ENCODE peak calls at places on chromosome 11, in eight cellular contexts. H is progenitor cell of endocrine pancreas; X is fibroblast of mammary gland; S is LoVo; Y is mesendoderm; U is globus pallidus; D is stimulated activated naive CD8-positive, alpha-beta T cell treated with anti-CD3 and anti-CD28 coated beads, Interleukin-15, amount 100 ng/mL, for 72 hours; Z is left lung. O is an unnamed sample.

GRCh38 chr11:64713031-64713780 is 9.8 kb downstream of the NRXN2 start:
- DNase-seq in U (no peak), Y (peak; percentile 30), X (peak; percentile 21), D (no peak), H (peak; percentile 48), Z (no peak), S (no peak), O (peak; percentile 31)

GRCh38 chr11:17593466-17594245 is 46.6 kb downstream of the OTOG start:
- DNase-seq in Z (peak; percentile 17), U (no peak), D (no peak), H (no peak), S (no peak), X (no peak), Y (no peak), O (no peak)

GRCh38 chr11:122717264-122717867 is 61.8 kb downstream of the UBASH3B start:
- DNase-seq in Y (no peak), U (no peak), S (no peak), D (peak; percentile 70), Z (peak; percentile 52), X (no peak), H (no peak), O (no peak)

GRCh38 chr11:125201525-125202121 is 37.1 kb downstream of the PKNOX2 start:
- DNase-seq in D (no peak), Y (peak; percentile 62), U (peak; percentile 36), Z (no peak), S (no peak), H (no peak), X (no peak), O (no peak)

GRCh38 chr11:98455500-98456186 is 565.1 kb upstream of the CNTN5 start:
- DNase-seq in D (no peak), H (no peak), U (no peak), S (no peak), Y (peak; percentile 72), Z (no peak), X (no peak), O (no peak)

GRCh38 chr11:36791957-36792356 is 193.9 kb upstream of the RAG2 start:
- DNase-seq in D (no peak), H (no peak), U (no peak), Y (no peak), X (no peak), Z (no peak), S (no peak), O (no peak)

GRCh38 chr11:119436715-119437114 is 13.7 kb upstream of the THY1 start:
- DNase-seq in Z (no peak), Y (no peak), H (no peak), X (no peak), D (no peak), S (no peak), U (no peak), O (no peak)

GRCh38 chr11:127195791-127196190 is 195.2 kb upstream of the KIRREL3 start:
- DNase-seq in S (no peak), Y (no peak), U (peak; percentile 31), Z (no peak), X (no peak), H (no peak), D (no peak), O (no peak)

GRCh38 chr11:14015711-14016110 is 53.2 kb downstream of the SPON1 start:
- DNase-seq in X (peak; percentile 72), H (no peak), S (peak; percentile 82), U (no peak), Z (no peak), D (no peak), Y (peak; percentile 94), O (no peak)

GRCh38 chr11:35088676-35089075 is 50.3 kb upstream of the CD44 start:
- DNase-seq in U (no peak), D (no peak), H (no peak), X (no peak), Y (peak; percentile 37), S (no peak), Z (no peak), O (no peak)

GRCh38 chr11:3154001-3154599 is 11.0 kb downstream of the OSBPL5 start:
- DNase-seq in H (no peak), Y (no peak), D (no peak), U (no peak), S (no peak), Z (no peak), X (peak; percentile 39), O (peak; percentile 61)

GRCh38 chr11:70547821-70548670 is 149.7 kb downstream of the CTTN start:
- DNase-seq in Y (no peak), D (no peak), X (no peak), H (no peak), U (no peak), Z (no peak), S (no peak), O (no peak)

GRCh38 chr11:61254403-61255025 is 13.5 kb downstream of the PGA5 start:
- DNase-seq in Y (peak; percentile 78), X (peak; percentile 66), S (peak; percentile 54), Z (peak; percentile 62), U (peak; percentile 50), H (peak; percentile 38), D (peak; percentile 65), O (peak; percentile 25)

GRCh38 chr11:41308286-41308685 is 151.2 kb downstream of the LRRC4C start:
- DNase-seq in Z (no peak), Y (peak; percentile 59), X (no peak), U (no peak), H (no peak), D (no peak), S (no peak), O (no peak)

GRCh38 chr11:61173456-61173855 is 12.2 kb upstream of the VPS37C start:
- DNase-seq in H (no peak), S (no peak), Y (no peak), X (peak; percentile 46), U (no peak), Z (no peak), D (no peak), O (no peak)

GRCh38 chr11:76459299-76459698 is 14.5 kb downstream of the EMSY start:
- DNase-seq in U (no peak), S (no peak), H (no peak), X (no peak), Y (peak; percentile 35), Z (no peak), D (no peak), O (no peak)

GRCh38 chr11:114321621-114322257 is 25.5 kb downstream of the NNMT start:
- DNase-seq in Y (no peak), D (no peak), S (no peak), H (no peak), Z (no peak), X (peak; percentile 95), U (no peak), O (no peak)

GRCh38 chr11:120224386-120224785 is 13.6 kb downstream of the OAF start:
- DNase-seq in H (no peak), S (no peak), Y (no peak), U (no peak), D (no peak), Z (no peak), X (no peak), O (no peak)

GRCh38 chr11:34342008-34342533 is 15.7 kb downstream of the ABTB2 start:
- DNase-seq in U (no peak), Y (peak; percentile 59), D (no peak), Z (no peak), S (no peak), H (no peak), X (peak; percentile 58), O (no peak)

GRCh38 chr11:533586-534196 is 1.7 kb downstream of the HRAS start:
- DNase-seq in Z (peak; percentile 33), Y (no peak), D (no peak), S (no peak), X (no peak), U (no peak), H (no peak), O (no peak)

GRCh38 chr11:68711114-68711513 is 26.8 kb downstream of the GAL start:
- DNase-seq in U (no peak), S (no peak), H (no peak), X (no peak), D (no peak), Z (no peak), Y (no peak), O (no peak)

O was measured in NCI-H2107.